ENCODE peak calls at places on chromosomes 3 and 15, in seven cellular contexts. R, X, P, H, B, N and T are unnamed samples.

GRCh38 chr3:147189016-147189415 is 217.3 kb downstream of the ZIC4 start:
- DNase-seq in R (no peak), X (no peak), P (no peak), H (no peak), B (no peak), N (no peak), T (no peak)

GRCh38 chr3:52405601-52406115 is 39.2 kb downstream of the SEMA3G start:
- DNase-seq in R (no peak), X (no peak), P (no peak), H (no peak), B (no peak), N (no peak), T (no peak)

GRCh38 chr15:52124270-52124878 is 11.8 kb upstream of the BCL2L10 start:
- DNase-seq in R (peak), X (no peak), P (no peak), H (no peak), B (no peak), N (no peak), T (no peak)

GRCh38 chr3:124094496-124094895 is 102.6 kb upstream of the ROPN1 start:
- DNase-seq in R (no peak), X (no peak), P (no peak), H (no peak), B (no peak), N (no peak), T (no peak)

GRCh38 chr3:99176169-99176964 is 274.9 kb upstream of the DCBLD2 start:
- DNase-seq in R (no peak), X (no peak), P (no peak), H (no peak), B (no peak), N (no peak), T (no peak)

GRCh38 chr3:32919920-32920319 is 31.5 kb upstream of the CCR4 start:
- DNase-seq in R (no peak), X (no peak), P (no peak), H (no peak), B (no peak), N (no peak), T (no peak)

GRCh38 chr3:37864904-37865303 is 3.2 kb downstream of the CTDSPL start:
- DNase-seq in R (no peak), X (no peak), P (no peak), H (no peak), B (no peak), N (no peak), T (no peak)

GRCh38 chr3:148625145-148625736 is 72.5 kb upstream of the AGTR1 start:
- DNase-seq in R (no peak), X (no peak), P (no peak), H (no peak), B (no peak), N (no peak), T (no peak)

GRCh38 chr3:81728766-81729544 is 32.5 kb downstream of the GBE1 start:
- DNase-seq in R (peak), X (no peak), P (peak), H (peak), B (no peak), N (no peak), T (no peak)

GRCh38 chr3:14485981-14486380 is 54.2 kb downstream of the GRIP2 start:
- DNase-seq in R (no peak), X (no peak), P (no peak), H (no peak), B (no peak), N (no peak), T (no peak)

GRCh38 chr3:187185759-187186158 is 11.5 kb upstream of the RTP1 start:
- DNase-seq in R (no peak), X (no peak), P (no peak), H (no peak), B (no peak), N (no peak), T (no peak)

GRCh38 chr3:183230826-183231225 is 22.2 kb upstream of the B3GNT5 start:
- DNase-seq in R (no peak), X (no peak), P (no peak), H (no peak), B (no peak), N (no peak), T (no peak)

GRCh38 chr3:38586546-38587520 is 62.7 kb downstream of the SCN5A start:
- DNase-seq in R (no peak), X (no peak), P (no peak), H (no peak), B (no peak), N (no peak), T (no peak)

GRCh38 chr3:188305220-188305619 is 151.3 kb downstream of the LPP start:
- DNase-seq in R (no peak), X (no peak), P (no peak), H (no peak), B (no peak), N (no peak), T (no peak)

GRCh38 chr3:152058906-152059305 is 185.5 kb downstream of the SUCNR1 start:
- DNase-seq in R (no peak), X (no peak), P (no peak), H (no peak), B (no peak), N (no peak), T (no peak)

GRCh38 chr15:41001524-41001923 is 48.3 kb downstream of the CHAC1 start:
- DNase-seq in R (peak), X (no peak), P (no peak), H (no peak), B (no peak), N (no peak), T (no peak)

GRCh38 chr3:139358857-139359562 is 15.2 kb downstream of the MRPS22 start:
- DNase-seq in R (no peak), X (no peak), P (peak), H (no peak), B (no peak), N (no peak), T (no peak)

GRCh38 chr15:81303241-81304225 is 20.4 kb downstream of the STARD5 start:
- DNase-seq in R (no peak), X (no peak), P (no peak), H (no peak), B (no peak), N (no peak), T (no peak)

GRCh38 chr15:47184405-47185221 is 532.7 kb upstream of the SEMA6D start:
- DNase-seq in R (no peak), X (no peak), P (no peak), H (no peak), B (no peak), N (no peak), T (no peak)

GRCh38 chr15:90838066-90838465 is 30.3 kb upstream of the FURIN start:
- DNase-seq in R (no peak), X (no peak), P (no peak), H (no peak), B (no peak), N (peak), T (no peak)